ENCODE peak calls at places on chromosomes 7 and 10, in six cellular contexts. H, E, D, A, X and G are unnamed samples.

GRCh38 chr7:138797715-138798320 is at the start of the genes ATP6V0A4 and TMEM213:
- DNase-seq in D (no peak), H (no peak), X (no peak), E (no peak), A (no peak), G (no peak)

GRCh38 chr7:75617634-75618234 is 121.0 kb downstream of the HIP1 start:
- DNase-seq in A (no peak), X (peak), E (peak), D (peak), H (peak), G (peak)

GRCh38 chr7:40697653-40698052 is 562.8 kb downstream of the SUGCT start:
- DNase-seq in H (no peak), X (no peak), A (no peak), E (no peak), D (no peak), G (peak)

GRCh38 chr7:137454169-137455166 is 110.9 kb upstream of the PTN start:
- DNase-seq in H (no peak), D (no peak), E (peak), X (no peak), A (no peak), G (peak)

GRCh38 chr10:69477968-69478597 is 26.8 kb downstream of the TSPAN15 start:
- DNase-seq in H (no peak), A (no peak), E (no peak), D (no peak), X (no peak), G (no peak)

GRCh38 chr7:28133872-28134271 is 46.7 kb downstream of the JAZF1 start:
- DNase-seq in D (no peak), E (no peak), H (no peak), X (no peak), A (no peak), G (no peak)

GRCh38 chr7:73537051-73537450 is 15.0 kb upstream of the BAZ1B start:
- DNase-seq in X (no peak), D (no peak), H (no peak), E (no peak), A (no peak), G (no peak)

GRCh38 chr10:43854042-43854441 is 205.4 kb upstream of the ZNF32 start:
- DNase-seq in D (no peak), E (peak), H (no peak), X (no peak), A (no peak), G (no peak)

GRCh38 chr10:117619200-117619599 is 76.7 kb downstream of the EMX2 start:
- DNase-seq in X (no peak), E (no peak), H (no peak), D (no peak), A (no peak), G (no peak)

GRCh38 chr7:115274-115911 is 77.0 kb upstream of the FAM20C start:
- DNase-seq in E (no peak), X (no peak), D (peak), H (peak), A (no peak), G (peak)

GRCh38 chr7:452230-452751 is 67.4 kb downstream of the PDGFA start:
- DNase-seq in D (no peak), H (no peak), X (no peak), A (peak), E (no peak), G (no peak)

GRCh38 chr7:151400626-151401315 is 9.1 kb downstream of the WDR86 start:
- DNase-seq in H (no peak), E (no peak), D (peak), X (no peak), A (no peak), G (no peak)

GRCh38 chr10:47137311-47137851 is 162.6 kb upstream of the GDF10 start:
- DNase-seq in A (no peak), X (no peak), H (no peak), D (no peak), E (no peak), G (no peak)

GRCh38 chr10:124992462-124993344 is 50.8 kb downstream of the ZRANB1 start:
- DNase-seq in A (peak), H (peak), X (peak), D (peak), E (peak), G (peak)

GRCh38 chr10:5618042-5618441 is 48.4 kb downstream of the ASB13 start:
- DNase-seq in E (no peak), X (no peak), A (no peak), D (peak), H (no peak), G (no peak)

GRCh38 chr7:123352957-123353356 is 153.2 kb upstream of the SLC13A1 start:
- DNase-seq in A (no peak), X (no peak), E (no peak), H (no peak), D (no peak), G (no peak)

GRCh38 chr7:108419961-108420360 is 36.3 kb downstream of the NRCAM start:
- DNase-seq in E (no peak), X (no peak), D (no peak), A (no peak), H (no peak), G (no peak)

GRCh38 chr10:31599626-31600504 is 280.8 kb downstream of the ZEB1 start:
- DNase-seq in E (no peak), H (no peak), X (no peak), D (no peak), A (no peak), G (peak)

GRCh38 chr10:81873932-81874816 is 820 bp upstream of the NRG3 start:
- DNase-seq in E (no peak), H (peak), X (peak), A (no peak), D (peak), G (no peak)

GRCh38 chr10:121974535-121975294 is at the start of gene NSMCE4A:
- DNase-seq in X (peak), H (peak), D (peak), A (peak), E (peak), G (peak)
- TF ChIP-seq POLR2A in X (peak), H (no peak), D (peak), A (peak), E (peak), G (peak)

DNA sequence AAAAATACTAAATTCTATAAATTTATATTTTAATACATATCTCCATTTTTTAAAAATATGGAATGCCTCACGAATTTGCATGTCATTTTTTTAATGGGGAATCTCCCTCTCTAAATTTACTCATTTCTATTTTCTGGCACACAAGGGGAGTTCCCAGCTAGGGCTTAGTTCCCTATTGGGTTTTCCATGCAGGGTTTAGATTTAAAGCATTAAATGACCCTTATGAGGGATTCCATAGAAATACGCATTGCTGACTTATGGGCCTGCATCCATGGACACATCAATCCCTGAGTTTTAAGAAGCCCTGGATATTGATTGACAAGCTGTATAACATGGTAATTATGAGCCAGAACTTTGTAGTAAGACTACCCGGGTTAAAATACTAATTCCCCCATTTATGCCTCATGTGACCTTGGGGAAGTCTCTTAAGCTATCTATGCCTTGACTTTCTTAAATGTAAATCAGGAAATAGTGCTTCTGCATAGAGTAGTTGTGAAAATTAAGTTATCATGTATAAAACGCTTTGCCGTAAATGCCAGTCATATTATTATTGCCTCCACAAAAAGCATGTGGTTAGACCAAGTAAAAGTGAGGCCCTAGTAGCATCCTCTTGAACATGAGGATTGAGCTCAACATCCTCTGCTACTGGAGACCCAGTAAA is 78.8 kb upstream of the ANKRD1 start:
- DNase-seq in A (no peak), X (no peak), D (no peak), E (no peak), H (no peak), G (no peak)
- H3K4me3 ChIP-seq in A (no peak), X (no peak), D (no peak), E (no peak), H (no peak), G (no peak)

GRCh38 chr10:88881335-88881734 is 1.3 kb downstream of the STAMBPL1 start:
- DNase-seq in E (no peak), D (no peak), H (no peak), X (no peak), A (no peak), G (peak)

GRCh38 chr10:88883443-88883799 is 3.4 kb downstream of the STAMBPL1 start:
- DNase-seq in H (no peak), D (no peak), E (no peak), A (no peak), X (no peak), G (no peak)

GRCh38 chr10:88881922-88882645 is 2.0 kb downstream of the STAMBPL1 start:
- DNase-seq in E (no peak), X (no peak), A (no peak), D (no peak), H (no peak), G (no peak)

GRCh38 chr10:88879754-88880286 is at the start of gene STAMBPL1:
- DNase-seq in H (peak), A (peak), D (no peak), E (no peak), X (no peak), G (peak)

GRCh38 chr10:88880287-88881094 is 446 bp downstream of the STAMBPL1 start:
- DNase-seq in H (peak), X (peak), E (peak), D (peak), A (peak), G (peak)
- TF ChIP-seq CTCF in H (peak), X (no peak), E (peak), D (no peak), A (no peak), G (no peak)

DNA sequence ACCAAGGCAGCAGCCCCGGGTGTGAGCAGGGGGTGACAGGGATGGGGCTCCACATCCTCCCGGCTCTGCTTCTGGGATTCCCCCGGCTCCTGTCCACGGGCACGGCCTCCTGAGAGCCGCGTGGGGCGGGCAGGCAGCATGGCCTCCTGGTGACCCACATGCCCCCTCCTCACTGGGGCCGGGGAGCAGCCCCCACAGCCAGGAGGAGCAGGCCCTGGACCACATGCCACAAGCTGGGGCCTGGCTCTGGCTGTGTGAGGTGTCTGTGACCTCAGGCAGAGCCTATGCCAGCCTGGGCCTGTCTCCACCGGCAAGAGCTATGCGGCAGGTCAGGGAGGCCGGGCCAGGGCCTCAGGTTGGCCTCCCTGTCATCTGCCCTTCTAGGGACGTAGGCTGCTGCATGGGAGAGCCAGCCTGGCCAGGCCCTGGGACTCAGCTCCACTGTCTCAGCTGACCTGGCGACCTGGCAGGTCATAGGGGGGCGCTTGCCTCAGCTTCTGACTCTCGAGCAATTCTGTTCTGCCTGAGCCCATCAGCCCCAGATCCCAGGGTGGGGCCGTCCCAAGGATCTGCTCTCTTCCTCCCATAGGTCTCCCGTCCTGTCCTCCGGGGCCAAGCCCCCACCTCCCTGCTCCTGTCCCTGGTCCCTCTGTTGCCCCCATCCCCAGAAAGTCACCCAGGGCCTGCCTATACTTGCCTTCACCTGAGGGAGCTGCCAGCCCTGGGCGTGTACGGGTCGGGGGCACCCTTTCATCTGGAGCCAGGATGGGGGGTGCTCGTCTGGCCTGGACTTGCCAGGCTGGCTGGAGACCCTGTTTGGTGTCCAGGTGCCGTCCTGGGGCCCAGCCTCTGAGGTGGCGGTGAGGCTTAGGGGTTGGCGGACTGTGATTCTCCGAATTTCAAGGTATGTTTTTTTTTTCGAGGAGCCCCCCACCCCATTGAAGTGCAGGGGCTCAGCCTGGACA is 3.9 kb upstream of the TMEM184A start:
- DNase-seq in A (no peak), E (no peak), X (peak), H (no peak), D (peak), G (no peak)
- TF ChIP-seq POLR2A in A (no peak), E (no peak), X (no peak), H (no peak), D (no peak), G (no peak)

GRCh38 chr10:45418417-45418858 is 44.4 kb downstream of the ALOX5 start:
- DNase-seq in D (no peak), E (no peak), A (no peak), H (no peak), X (no peak), G (no peak)
- H3K4me3 ChIP-seq in D (peak), E (peak), A (no peak), H (no peak), X (peak), G (peak)